ENCODE peak calls at places on chromosomes 13 and 19, in five cellular contexts. One of them, this sample, is unnamed.

GRCh38 chr19:48689438-48689837 is 6.3 kb upstream of the FUT2 start:
- DNase-seq in activated CD4-positive, alpha-beta memory T cell treated with anti-CD3 and anti-CD28 coated beads for 36 hours: no peak
- DNase-seq in T-helper 17 cell: no peak
- DNase-seq in retina: no peak
- DNase-seq in amniotic stem cell: no peak
- DNase-seq in this sample: no peak

GRCh38 chr19:16168465-16169081 is 4.8 kb downstream of the CIB3 start:
- DNase-seq in retina: no peak
- DNase-seq in amniotic stem cell: no peak
- DNase-seq in activated CD4-positive, alpha-beta memory T cell treated with anti-CD3 and anti-CD28 coated beads for 36 hours: no peak
- DNase-seq in T-helper 17 cell: no peak
- DNase-seq in this sample: peak; percentile 33

GRCh38 chr19:5319516-5319915 is 21.1 kb downstream of the PTPRS start:
- DNase-seq in T-helper 17 cell: no peak
- DNase-seq in amniotic stem cell: no peak
- DNase-seq in retina: no peak
- DNase-seq in activated CD4-positive, alpha-beta memory T cell treated with anti-CD3 and anti-CD28 coated beads for 36 hours: no peak
- DNase-seq in this sample: no peak

GRCh38 chr19:4388171-4389063 is 11.9 kb downstream of the SH3GL1 start:
- DNase-seq in retina: peak; percentile 50
- DNase-seq in amniotic stem cell: no peak
- DNase-seq in activated CD4-positive, alpha-beta memory T cell treated with anti-CD3 and anti-CD28 coated beads for 36 hours: no peak
- DNase-seq in T-helper 17 cell: no peak
- DNase-seq in this sample: no peak

GRCh38 chr13:29594710-29595379 is 643 bp downstream of the SLC7A1 start:
- DNase-seq in T-helper 17 cell: peak; percentile 17
- DNase-seq in retina: peak; percentile 81
- DNase-seq in amniotic stem cell: peak; percentile 60
- DNase-seq in activated CD4-positive, alpha-beta memory T cell treated with anti-CD3 and anti-CD28 coated beads for 36 hours: peak; percentile 84
- DNase-seq in this sample: peak; percentile 50

GRCh38 chr19:7159105-7159933 is 89.8 kb downstream of the ZNF557 start:
- DNase-seq in amniotic stem cell: no peak
- DNase-seq in activated CD4-positive, alpha-beta memory T cell treated with anti-CD3 and anti-CD28 coated beads for 36 hours: no peak
- DNase-seq in T-helper 17 cell: no peak
- DNase-seq in retina: no peak
- DNase-seq in this sample: no peak

GRCh38 chr19:39641773-39642172 is 13.9 kb upstream of the LGALS16 start:
- DNase-seq in amniotic stem cell: no peak
- DNase-seq in retina: no peak
- DNase-seq in activated CD4-positive, alpha-beta memory T cell treated with anti-CD3 and anti-CD28 coated beads for 36 hours: no peak
- DNase-seq in T-helper 17 cell: no peak
- DNase-seq in this sample: no peak

GRCh38 chr13:98103942-98104880 is 38.7 kb upstream of the FARP1 start:
- DNase-seq in activated CD4-positive, alpha-beta memory T cell treated with anti-CD3 and anti-CD28 coated beads for 36 hours: no peak
- DNase-seq in retina: no peak
- DNase-seq in T-helper 17 cell: no peak
- DNase-seq in amniotic stem cell: no peak
- DNase-seq in this sample: no peak